ENCODE peak calls at places on chromosomes 7 and 10, in four cellular contexts. N is foreskin fibroblast, W is suprapubic skin, R is fibroblast of mammary gland. M is an unnamed sample.
A peak's percentile ranks its signal among the peaks of the same experiment; 100 is the strongest.

GRCh38 chr10:71980181-71981023 is 16.2 kb downstream of the CHST3 start:
- DNase-seq in R (peak; percentile 45), N (peak; percentile 38), W (no peak), M (no peak)

GRCh38 chr10:20855398-20856038 is 41.6 kb downstream of the NEBL start:
- DNase-seq in R (peak; percentile 60), W (no peak), N (peak; percentile 49), M (peak; percentile 50)

GRCh38 chr7:16498122-16498521 is 28.5 kb upstream of the LRRC72 start:
- DNase-seq in N (no peak), W (no peak), R (no peak), M (no peak)

GRCh38 chr10:52316005-52316404 is 1.9 kb downstream of the DKK1 start:
- DNase-seq in W (no peak), R (peak; percentile 35), N (peak; percentile 47), M (no peak)

GRCh38 chr7:128801008-128801407 is 9.2 kb downstream of the CCDC136 start:
- DNase-seq in W (no peak), N (no peak), R (no peak), M (no peak)

GRCh38 chr7:100607111-100607510 is 4.9 kb downstream of the PCOLCE start:
- DNase-seq in R (peak; percentile 74), N (peak; percentile 54), W (no peak), M (no peak)

GRCh38 chr10:51699475-51700227 is at the start of gene CSTF2T:
- DNase-seq in N (peak; percentile 95), R (peak; percentile 96), W (peak; percentile 90), M (peak; percentile 98)

GRCh38 chr7:132735476-132735875 is 159.2 kb upstream of the PLXNA4 start:
- DNase-seq in W (no peak), N (no peak), R (no peak), M (no peak)

GRCh38 chr7:77696643-77697534 is 630 bp downstream of the RSBN1L start:
- DNase-seq in W (peak; percentile 81), R (peak; percentile 60), N (peak; percentile 75), M (peak; percentile 55)
- TF ChIP-seq CTCF in W (no peak), R (no peak), N (no peak), M (no peak)

GRCh38 chr7:49775065-49775948 is 1.9 kb downstream of the VWC2 start:
- DNase-seq in W (no peak), R (no peak), N (no peak), M (no peak)
- H3K4me3 ChIP-seq in W (peak overlapping the region; percentile 64), R (no peak overlapping the region), N (no peak overlapping the region), M (no peak overlapping the region)

GRCh38 chr7:23938937-23939552 is 229.0 kb downstream of the STK31 start:
- DNase-seq in N (peak; percentile 21), W (no peak), R (peak; percentile 1), M (peak; percentile 30)
- TF ChIP-seq CTCF in N (peak; percentile 64), W (no peak), R (peak; percentile 16), M (peak; percentile 65)

DNA sequence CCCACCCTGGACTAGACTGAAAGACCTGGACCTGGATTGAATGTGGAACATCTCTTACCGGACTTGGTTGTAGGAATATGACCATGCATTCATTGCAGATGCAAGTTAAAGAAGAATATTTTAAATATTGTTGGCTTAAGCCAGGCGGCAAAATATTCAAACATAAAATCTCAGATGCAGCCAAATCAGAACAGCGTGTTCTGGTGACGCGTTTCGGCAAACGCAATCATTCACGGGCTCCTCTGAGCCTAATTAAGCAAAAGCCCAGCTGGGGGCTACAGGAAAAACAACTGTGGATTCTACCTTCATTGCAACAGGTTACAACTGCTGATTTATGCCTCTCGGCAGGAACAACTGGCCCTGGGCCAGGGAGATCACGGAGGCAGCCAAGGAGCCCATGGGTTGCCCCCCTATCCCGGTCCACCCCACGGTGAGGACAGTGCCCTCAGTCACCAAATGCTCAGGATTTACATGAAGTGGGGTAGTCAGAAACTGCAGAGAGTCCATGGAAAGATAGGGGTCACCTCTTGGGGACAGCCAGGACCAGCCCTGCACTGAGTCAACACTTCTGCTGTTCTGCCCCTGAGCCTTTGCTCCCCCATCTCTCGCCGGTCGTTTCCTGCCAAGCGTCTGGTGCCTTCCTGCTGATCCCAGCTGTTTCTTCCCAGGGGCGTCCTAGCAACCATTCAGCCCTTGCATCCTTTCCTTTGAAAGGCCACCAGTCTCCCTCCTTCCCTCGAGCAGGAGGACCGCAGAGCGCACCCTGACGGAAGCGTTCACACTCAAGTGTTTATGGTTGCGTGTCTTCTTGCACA is 64.4 kb upstream of the SFMBT2 start:
- DNase-seq in R (no peak), N (peak; percentile 1), W (no peak), M (peak; percentile 5)
- H3K4me3 ChIP-seq in R (no peak overlapping the region), N (no peak overlapping the region), W (no peak overlapping the region), M (no peak overlapping the region)

DNA sequence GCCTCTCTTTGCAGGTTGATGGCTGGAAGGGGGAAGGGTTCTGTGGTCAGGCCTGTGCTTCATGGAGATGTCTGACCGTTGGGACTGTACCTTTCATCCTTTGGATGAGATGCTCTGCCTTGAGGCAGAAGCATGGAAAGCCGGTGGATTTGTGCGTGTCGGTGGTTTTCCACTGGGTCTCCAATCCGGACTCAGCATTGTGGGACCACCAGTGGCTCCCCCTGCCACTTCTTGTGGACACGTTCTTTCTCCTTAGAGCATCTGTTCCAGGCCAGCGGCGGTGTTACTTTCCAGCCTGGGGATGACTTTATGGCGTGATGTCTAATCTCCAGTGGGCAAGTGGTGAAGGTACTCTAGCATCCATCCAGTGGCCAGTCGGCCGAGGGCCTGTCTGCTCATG is 178.4 kb downstream of the MGMT start:
- DNase-seq in W (no peak), R (no peak), N (no peak), M (no peak)
- TF ChIP-seq CTCF in W (no peak), R (no peak), N (no peak), M (no peak)

GRCh38 chr7:19026888-19027287 is 90.5 kb downstream of the TWIST1 start:
- DNase-seq in R (peak; percentile 58), N (peak; percentile 71), W (no peak), M (peak; percentile 38)

DNA sequence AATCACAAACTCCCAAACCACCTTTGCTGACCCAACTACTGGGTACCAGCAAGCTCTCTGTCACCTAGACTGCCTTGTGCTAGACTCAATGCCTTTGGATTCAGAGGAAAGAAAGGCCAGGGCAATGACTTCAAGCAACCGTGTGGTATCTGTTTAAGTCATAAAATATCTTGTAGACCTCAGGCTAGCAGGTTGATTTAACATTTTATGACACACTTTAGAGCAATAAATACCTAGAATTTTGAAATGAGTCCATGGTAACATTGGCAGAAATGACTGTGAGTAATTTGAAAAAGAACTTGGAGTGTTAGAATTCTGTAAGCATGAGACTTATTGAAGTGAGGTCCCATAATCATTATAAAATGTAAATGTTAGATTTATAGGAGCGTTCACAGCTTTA is 87.2 kb downstream of the TWIST1 start:
- DNase-seq in N (no peak), W (no peak), R (peak; percentile 41), M (peak; percentile 40)
- H3K4me3 ChIP-seq in N (no peak overlapping the region), W (no peak overlapping the region), R (no peak overlapping the region), M (no peak overlapping the region)

GRCh38 chr7:33841031-33841430 is 64.3 kb upstream of the BMPER start:
- DNase-seq in N (no peak), W (no peak), R (no peak), M (no peak)

GRCh38 chr7:33832326-33832725 is 73.0 kb upstream of the BMPER start:
- DNase-seq in R (peak; percentile 39), W (no peak), N (peak; percentile 61), M (no peak)

GRCh38 chr7:33837356-33837851 is 67.9 kb upstream of the BMPER start:
- DNase-seq in R (no peak), W (no peak), N (no peak), M (no peak)

GRCh38 chr7:33841658-33842057 is 63.7 kb upstream of the BMPER start:
- DNase-seq in R (peak; percentile 83), W (no peak), N (peak; percentile 63), M (no peak)

DNA sequence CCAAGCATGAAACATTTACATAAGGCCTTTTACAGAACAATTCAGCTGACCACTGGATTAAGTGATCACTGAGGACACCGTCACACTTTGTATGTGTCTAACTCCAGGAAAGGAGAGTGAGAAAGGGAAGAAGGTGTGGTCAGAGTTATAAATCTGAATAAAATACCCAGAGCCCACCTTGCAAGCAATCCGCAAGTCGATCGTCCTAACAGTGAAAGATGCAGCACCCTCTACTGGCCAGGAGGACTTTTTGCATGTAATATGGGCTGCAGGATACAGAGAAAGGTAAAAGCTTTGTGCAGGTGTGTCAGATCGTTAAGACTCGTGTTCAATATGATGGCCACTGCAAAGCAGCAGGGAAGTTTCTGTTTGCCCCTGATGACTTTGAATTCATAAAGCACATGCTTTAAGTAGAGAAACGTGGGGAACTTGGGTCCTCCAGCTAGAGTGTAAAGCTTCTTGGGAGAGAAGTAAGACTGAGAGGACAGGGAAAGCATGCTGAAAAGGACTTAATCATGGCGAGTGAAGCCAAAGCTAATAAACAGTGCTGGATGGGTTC is 68.5 kb upstream of the BMPER start:
- DNase-seq in R (peak; percentile 57), W (no peak), N (no peak), M (no peak)
- TF ChIP-seq CTCF in R (peak; percentile 34), W (no peak), N (no peak), M (peak; percentile 28)

GRCh38 chr10:88946965-88947590 is 5.5 kb downstream of the ACTA2 start:
- DNase-seq in W (no peak), N (no peak), R (peak; percentile 60), M (no peak)

GRCh38 chr10:88949051-88949450 is 3.5 kb downstream of the ACTA2 start:
- DNase-seq in W (no peak), R (no peak), N (no peak), M (no peak)

GRCh38 chr10:88944813-88945212 is 7.8 kb downstream of the ACTA2 start:
- DNase-seq in W (no peak), N (no peak), R (no peak), M (no peak)

GRCh38 chr10:88943778-88944177 is 8.8 kb downstream of the ACTA2 start:
- DNase-seq in R (no peak), W (no peak), N (no peak), M (no peak)

GRCh38 chr10:88946200-88946599 is 6.4 kb downstream of the ACTA2 start:
- DNase-seq in R (no peak), W (no peak), N (no peak), M (no peak)
- H3K4me3 ChIP-seq in R (no peak overlapping the region), W (no peak overlapping the region), N (no peak overlapping the region), M (no peak overlapping the region)

GRCh38 chr7:46685051-46685450 is 764.0 kb upstream of the IGFBP3 start:
- DNase-seq in W (no peak), N (no peak), R (peak; percentile 6), M (no peak)
- TF ChIP-seq CTCF in W (no peak), N (no peak), R (peak; percentile 31), M (no peak)

DNA sequence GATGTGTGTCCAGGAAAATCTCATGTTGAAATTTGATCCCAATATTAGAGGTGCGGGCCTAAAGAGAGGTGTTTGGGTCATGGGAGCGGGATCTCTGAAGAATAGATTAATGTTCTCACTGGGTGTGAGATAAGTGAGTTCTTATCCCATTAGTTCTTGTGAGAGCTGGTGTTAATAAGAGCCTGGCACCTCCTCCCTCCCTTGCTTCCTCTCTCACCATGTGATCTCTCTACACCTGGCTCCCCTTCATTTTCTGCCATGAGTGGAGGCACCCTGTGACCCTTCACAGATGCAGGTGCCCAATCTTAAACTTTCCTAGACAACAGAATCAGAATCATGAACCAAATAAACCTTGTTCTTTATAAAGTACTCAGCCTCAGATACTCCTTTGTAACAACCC is 19.5 kb downstream of the MTPN start:
- DNase-seq in R (no peak), N (no peak), W (no peak), M (no peak)
- H3K4me3 ChIP-seq in R (no peak overlapping the region), N (no peak overlapping the region), W (no peak overlapping the region), M (no peak overlapping the region)